ENCODE peak calls at places on chromosomes 4 and X, in ten cellular contexts. One of them, this sample, is unnamed.

GRCh38 chr4:68466751-68467150 is 19.5 kb downstream of the TMPRSS11E start:
- DNase-seq in spleen: no peak
- DNase-seq in breast epithelium: no peak
- DNase-seq in transverse colon: no peak
- DNase-seq in HCT116: no peak
- DNase-seq in stomach: no peak
- DNase-seq in HepG2: no peak
- DNase-seq in sigmoid colon: no peak
- DNase-seq in upper lobe of left lung: no peak
- DNase-seq in prostate gland: no peak
- DNase-seq in this sample: no peak

GRCh38 chr4:129239088-129239487 is 143.1 kb downstream of the C4orf33 start:
- DNase-seq in spleen: no peak
- DNase-seq in breast epithelium: no peak
- DNase-seq in transverse colon: peak
- DNase-seq in HCT116: no peak
- DNase-seq in stomach: no peak
- DNase-seq in HepG2: no peak
- DNase-seq in sigmoid colon: no peak
- DNase-seq in upper lobe of left lung: no peak
- DNase-seq in prostate gland: no peak
- DNase-seq in this sample: no peak

GRCh38 chr4:24195976-24196736 is 306.3 kb upstream of the PPARGC1A start:
- DNase-seq in spleen: no peak
- DNase-seq in breast epithelium: no peak
- DNase-seq in transverse colon: no peak
- DNase-seq in HCT116: no peak
- DNase-seq in stomach: no peak
- DNase-seq in HepG2: no peak
- DNase-seq in sigmoid colon: no peak
- DNase-seq in upper lobe of left lung: no peak
- DNase-seq in prostate gland: no peak
- DNase-seq in this sample: no peak

GRCh38 chr4:55854132-55854531 is 684 bp downstream of the EXOC1 start:
- DNase-seq in spleen: no peak
- DNase-seq in breast epithelium: no peak
- DNase-seq in transverse colon: no peak
- DNase-seq in HCT116: no peak
- DNase-seq in stomach: no peak
- DNase-seq in HepG2: no peak
- DNase-seq in sigmoid colon: no peak
- DNase-seq in upper lobe of left lung: no peak
- DNase-seq in prostate gland: no peak
- DNase-seq in this sample: no peak

GRCh38 chr4:140829825-140830224 is 73.6 kb upstream of the TBC1D9 start:
- DNase-seq in spleen: no peak
- DNase-seq in breast epithelium: no peak
- DNase-seq in transverse colon: no peak
- DNase-seq in HCT116: no peak
- DNase-seq in stomach: no peak
- DNase-seq in HepG2: no peak
- DNase-seq in sigmoid colon: no peak
- DNase-seq in upper lobe of left lung: no peak
- DNase-seq in prostate gland: no peak
- DNase-seq in this sample: no peak

GRCh38 chr4:21879187-21879586 is 69.4 kb downstream of the KCNIP4 start:
- DNase-seq in spleen: no peak
- DNase-seq in breast epithelium: no peak
- DNase-seq in transverse colon: no peak
- DNase-seq in HCT116: no peak
- DNase-seq in stomach: no peak
- DNase-seq in HepG2: peak
- DNase-seq in sigmoid colon: no peak
- DNase-seq in upper lobe of left lung: no peak
- DNase-seq in prostate gland: no peak
- DNase-seq in this sample: no peak

GRCh38 chrX:112738347-112739033 is 58.8 kb upstream of the LHFPL1 start:
- DNase-seq in spleen: no peak
- DNase-seq in breast epithelium: no peak
- DNase-seq in transverse colon: no peak
- DNase-seq in HCT116: no peak
- DNase-seq in stomach: no peak
- DNase-seq in HepG2: no peak
- DNase-seq in sigmoid colon: no peak
- DNase-seq in upper lobe of left lung: no peak
- DNase-seq in prostate gland: no peak
- DNase-seq in this sample: no peak

GRCh38 chr4:140675599-140676231 is 80.5 kb downstream of the TBC1D9 start:
- DNase-seq in spleen: no peak
- DNase-seq in breast epithelium: no peak
- DNase-seq in transverse colon: no peak
- DNase-seq in HCT116: no peak
- DNase-seq in stomach: no peak
- DNase-seq in HepG2: no peak
- DNase-seq in sigmoid colon: no peak
- DNase-seq in upper lobe of left lung: no peak
- DNase-seq in prostate gland: no peak
- DNase-seq in this sample: no peak

GRCh38 chrX:75547783-75548182 is 24.9 kb upstream of the ZDHHC15 start:
- DNase-seq in spleen: no peak
- DNase-seq in breast epithelium: peak
- DNase-seq in transverse colon: peak
- DNase-seq in HCT116: no peak
- DNase-seq in stomach: peak
- DNase-seq in HepG2: no peak
- DNase-seq in sigmoid colon: peak
- DNase-seq in upper lobe of left lung: no peak
- DNase-seq in prostate gland: peak
- DNase-seq in this sample: no peak

GRCh38 chrX:18354369-18355329 is at the start of gene SCML2:
- DNase-seq in spleen: peak
- DNase-seq in breast epithelium: no peak
- DNase-seq in transverse colon: peak
- DNase-seq in HCT116: no peak
- DNase-seq in stomach: peak
- DNase-seq in HepG2: peak
- DNase-seq in sigmoid colon: peak
- DNase-seq in upper lobe of left lung: peak
- DNase-seq in prostate gland: peak
- DNase-seq in this sample: no peak

GRCh38 chr4:38013461-38014366 is 53.5 kb downstream of the PTTG2 start:
- DNase-seq in spleen: no peak
- DNase-seq in breast epithelium: no peak
- DNase-seq in transverse colon: no peak
- DNase-seq in HCT116: peak
- DNase-seq in stomach: peak
- DNase-seq in HepG2: no peak
- DNase-seq in sigmoid colon: peak
- DNase-seq in upper lobe of left lung: no peak
- DNase-seq in prostate gland: no peak
- DNase-seq in this sample: no peak

GRCh38 chr4:174045381-174045780 is 238.1 kb downstream of the FBXO8 start:
- DNase-seq in spleen: no peak
- DNase-seq in breast epithelium: no peak
- DNase-seq in transverse colon: no peak
- DNase-seq in HCT116: no peak
- DNase-seq in stomach: no peak
- DNase-seq in HepG2: no peak
- DNase-seq in sigmoid colon: no peak
- DNase-seq in upper lobe of left lung: no peak
- DNase-seq in prostate gland: no peak
- DNase-seq in this sample: no peak

GRCh38 chr4:174037631-174038030 is 245.8 kb downstream of the FBXO8 start:
- DNase-seq in spleen: no peak
- DNase-seq in breast epithelium: no peak
- DNase-seq in transverse colon: no peak
- DNase-seq in HCT116: no peak
- DNase-seq in stomach: no peak
- DNase-seq in HepG2: no peak
- DNase-seq in sigmoid colon: no peak
- DNase-seq in upper lobe of left lung: no peak
- DNase-seq in prostate gland: no peak
- DNase-seq in this sample: no peak

GRCh38 chr4:174038481-174038880 is 245.0 kb downstream of the FBXO8 start:
- DNase-seq in spleen: no peak
- DNase-seq in breast epithelium: no peak
- DNase-seq in transverse colon: no peak
- DNase-seq in HCT116: no peak
- DNase-seq in stomach: no peak
- DNase-seq in HepG2: no peak
- DNase-seq in sigmoid colon: no peak
- DNase-seq in upper lobe of left lung: no peak
- DNase-seq in prostate gland: no peak
- DNase-seq in this sample: no peak

GRCh38 chr4:174040287-174040686 is 243.2 kb downstream of the FBXO8 start:
- DNase-seq in spleen: no peak
- DNase-seq in breast epithelium: no peak
- DNase-seq in transverse colon: no peak
- DNase-seq in HCT116: no peak
- DNase-seq in stomach: no peak
- DNase-seq in HepG2: no peak
- DNase-seq in sigmoid colon: no peak
- DNase-seq in upper lobe of left lung: no peak
- DNase-seq in prostate gland: no peak
- DNase-seq in this sample: no peak

GRCh38 chr4:174041555-174042110 is 241.8 kb downstream of the FBXO8 start:
- DNase-seq in spleen: no peak
- DNase-seq in breast epithelium: no peak
- DNase-seq in transverse colon: no peak
- DNase-seq in HCT116: no peak
- DNase-seq in stomach: no peak
- DNase-seq in HepG2: no peak
- DNase-seq in sigmoid colon: no peak
- DNase-seq in upper lobe of left lung: no peak
- DNase-seq in prostate gland: no peak
- DNase-seq in this sample: no peak
- TF ChIP-seq CTCF in spleen: no peak
- TF ChIP-seq CTCF in breast epithelium: no peak
- TF ChIP-seq CTCF in transverse colon: no peak
- TF ChIP-seq CTCF in HCT116: no peak
- TF ChIP-seq CTCF in stomach: no peak
- TF ChIP-seq CTCF in HepG2: no peak
- TF ChIP-seq CTCF in sigmoid colon: no peak
- TF ChIP-seq CTCF in upper lobe of left lung: no peak
- TF ChIP-seq CTCF in prostate gland: no peak
- TF ChIP-seq CTCF in this sample: no peak

DNA sequence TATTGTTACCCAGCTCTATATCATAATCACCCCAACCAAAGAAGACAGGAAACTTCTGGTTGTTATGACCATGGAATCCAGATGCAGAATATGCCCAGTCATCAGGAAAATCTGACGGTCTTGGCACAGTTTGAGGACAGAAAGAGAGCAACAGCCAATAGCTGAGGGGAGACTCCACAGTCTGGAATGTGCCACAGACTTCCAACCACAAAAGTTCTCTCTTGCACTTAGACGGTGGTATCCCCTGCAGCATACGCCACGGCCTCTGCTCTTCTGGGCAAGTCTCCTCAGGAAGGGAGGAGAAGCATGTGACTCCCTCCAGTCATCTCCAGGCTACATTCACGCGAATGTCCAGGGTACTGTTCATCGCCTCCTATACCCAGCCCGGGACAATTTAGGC is 18.4 kb downstream of the ZNF827 start:
- DNase-seq in spleen: no peak
- DNase-seq in breast epithelium: no peak
- DNase-seq in transverse colon: no peak
- DNase-seq in HCT116: no peak
- DNase-seq in stomach: no peak
- DNase-seq in HepG2: no peak
- DNase-seq in sigmoid colon: no peak
- DNase-seq in upper lobe of left lung: no peak
- DNase-seq in prostate gland: no peak
- DNase-seq in this sample: no peak
- TF ChIP-seq POLR2AphosphoS5 in spleen: peak
- TF ChIP-seq POLR2AphosphoS5 in breast epithelium: no peak
- TF ChIP-seq POLR2AphosphoS5 in transverse colon: no peak
- TF ChIP-seq POLR2AphosphoS5 in HCT116: no peak
- TF ChIP-seq POLR2AphosphoS5 in stomach: no peak
- TF ChIP-seq POLR2AphosphoS5 in HepG2: no peak
- TF ChIP-seq POLR2AphosphoS5 in sigmoid colon: peak
- TF ChIP-seq POLR2AphosphoS5 in upper lobe of left lung: no peak
- TF ChIP-seq POLR2AphosphoS5 in prostate gland: no peak
- TF ChIP-seq POLR2AphosphoS5 in this sample: no peak

DNA sequence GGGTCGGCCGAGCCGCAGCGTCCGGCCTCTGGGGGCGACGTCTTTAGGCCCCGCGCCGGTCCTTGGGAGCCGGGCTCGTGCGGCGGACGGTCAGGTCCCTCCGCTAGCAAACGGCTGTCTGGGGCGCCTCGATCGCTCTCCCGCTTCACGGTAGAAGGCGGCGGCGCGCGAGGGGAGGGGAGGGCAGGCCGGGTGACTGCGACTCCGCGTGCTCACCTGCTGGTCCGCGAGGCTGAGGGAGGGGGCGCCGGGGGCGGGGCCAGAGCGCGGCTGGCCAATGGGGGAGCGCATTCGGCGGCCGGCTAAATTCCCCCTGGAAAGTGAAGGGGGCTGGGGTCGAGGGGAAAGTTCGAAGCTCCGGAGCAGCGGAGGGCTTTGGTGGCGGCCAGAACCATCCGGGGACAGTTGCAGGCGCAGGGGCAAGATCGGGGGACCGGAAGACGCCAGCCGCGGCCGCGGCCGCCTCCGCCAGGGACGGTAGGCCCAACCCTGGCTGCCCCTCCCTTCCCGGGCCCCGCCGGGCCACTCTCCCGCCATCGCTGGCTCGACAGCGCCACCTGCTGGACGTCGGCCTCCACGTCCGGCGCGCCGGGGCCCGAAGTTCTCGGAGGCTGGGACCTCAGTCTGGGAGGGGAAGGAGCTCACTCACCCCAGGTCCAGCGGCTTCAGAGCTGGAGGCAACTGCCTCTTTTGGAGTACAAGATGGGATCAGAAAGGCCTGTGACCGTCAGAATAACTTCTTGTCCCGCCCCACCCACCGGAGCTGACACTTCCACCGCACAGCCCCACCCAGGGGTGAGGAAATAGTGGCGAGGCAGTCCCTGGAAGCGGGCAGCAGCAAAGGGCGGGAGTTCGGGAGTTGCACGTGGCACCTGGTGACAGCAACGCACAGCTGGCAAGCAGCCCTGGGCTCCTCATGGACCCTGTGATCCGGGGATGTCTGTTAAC is 49.9 kb downstream of the ELF4 start:
- DNase-seq in spleen: peak
- DNase-seq in breast epithelium: peak
- DNase-seq in transverse colon: peak
- DNase-seq in HCT116: peak
- DNase-seq in stomach: peak
- DNase-seq in HepG2: peak
- DNase-seq in sigmoid colon: peak
- DNase-seq in upper lobe of left lung: peak
- DNase-seq in prostate gland: peak
- DNase-seq in this sample: no peak
- TF ChIP-seq POLR2A in spleen: no peak
- TF ChIP-seq POLR2A in breast epithelium: no peak
- TF ChIP-seq POLR2A in transverse colon: peak
- TF ChIP-seq POLR2A in HCT116: no peak
- TF ChIP-seq POLR2A in stomach: no peak
- TF ChIP-seq POLR2A in HepG2: peak
- TF ChIP-seq POLR2A in sigmoid colon: no peak
- TF ChIP-seq POLR2A in upper lobe of left lung: no peak
- TF ChIP-seq POLR2A in prostate gland: no peak
- TF ChIP-seq POLR2A in this sample: no peak

GRCh38 chr4:8904666-8905065 is 33.0 kb upstream of the HMX1 start:
- DNase-seq in spleen: peak
- DNase-seq in breast epithelium: no peak
- DNase-seq in transverse colon: no peak
- DNase-seq in HCT116: no peak
- DNase-seq in stomach: no peak
- DNase-seq in HepG2: no peak
- DNase-seq in sigmoid colon: peak
- DNase-seq in upper lobe of left lung: no peak
- DNase-seq in prostate gland: no peak
- DNase-seq in this sample: no peak
- TF ChIP-seq CTCF in spleen: no peak
- TF ChIP-seq CTCF in breast epithelium: no peak
- TF ChIP-seq CTCF in transverse colon: no peak
- TF ChIP-seq CTCF in HCT116: no peak
- TF ChIP-seq CTCF in stomach: no peak
- TF ChIP-seq CTCF in HepG2: no peak
- TF ChIP-seq CTCF in sigmoid colon: no peak
- TF ChIP-seq CTCF in upper lobe of left lung: no peak
- TF ChIP-seq CTCF in prostate gland: no peak
- TF ChIP-seq CTCF in this sample: no peak

This sample was measured in vagina.